ENCODE peak calls at places on chromosomes 3 and 15, in four cellular contexts. One of them, this sample, is unnamed.

GRCh38 chr3:41265823-41266273 is 66.5 kb downstream of the CTNNB1 start:
- DNase-seq in WTC11: no peak
- DNase-seq in HepG2: peak
- DNase-seq in K562: no peak
- DNase-seq in this sample: no peak

GRCh38 chr3:178131801-178132200 is 404.4 kb upstream of the KCNMB2 start:
- DNase-seq in WTC11: no peak
- DNase-seq in HepG2: no peak
- DNase-seq in K562: no peak
- DNase-seq in this sample: no peak

GRCh38 chr3:157465741-157466140 is 29.1 kb downstream of the PTX3 start:
- DNase-seq in WTC11: no peak
- DNase-seq in HepG2: no peak
- DNase-seq in K562: no peak
- DNase-seq in this sample: no peak

GRCh38 chr3:38084019-38084968 is 45.3 kb downstream of the DLEC1 start:
- DNase-seq in WTC11: no peak
- DNase-seq in HepG2: peak
- DNase-seq in K562: peak
- DNase-seq in this sample: peak

GRCh38 chr3:49519916-49520385 is 34.3 kb upstream of the BSN start:
- DNase-seq in WTC11: no peak
- DNase-seq in HepG2: no peak
- DNase-seq in K562: no peak
- DNase-seq in this sample: no peak

GRCh38 chr3:177944228-177944661 is 592.0 kb upstream of the KCNMB2 start:
- DNase-seq in WTC11: no peak
- DNase-seq in HepG2: no peak
- DNase-seq in K562: no peak
- DNase-seq in this sample: no peak

GRCh38 chr3:185932213-185932612 is 5.6 kb downstream of the TRA2B start:
- DNase-seq in WTC11: no peak
- DNase-seq in HepG2: no peak
- DNase-seq in K562: no peak
- DNase-seq in this sample: no peak

GRCh38 chr15:88744548-88745020 is 58.7 kb upstream of the ACAN start:
- DNase-seq in WTC11: no peak
- DNase-seq in HepG2: no peak
- DNase-seq in K562: no peak
- DNase-seq in this sample: no peak

GRCh38 chr3:12891985-12892839 is 50.8 kb upstream of the RPL32 start:
- DNase-seq in WTC11: peak
- DNase-seq in HepG2: peak
- DNase-seq in K562: peak
- DNase-seq in this sample: peak

GRCh38 chr3:8713901-8714759 is 19.5 kb upstream of the CAV3 start:
- DNase-seq in WTC11: peak
- DNase-seq in HepG2: peak
- DNase-seq in K562: peak
- DNase-seq in this sample: peak

GRCh38 chr3:5822843-5823242 is 635.3 kb downstream of the EDEM1 start:
- DNase-seq in WTC11: no peak
- DNase-seq in HepG2: no peak
- DNase-seq in K562: no peak
- DNase-seq in this sample: no peak

GRCh38 chr3:66860771-66861170 is 137.3 kb upstream of the KBTBD8 start:
- DNase-seq in WTC11: no peak
- DNase-seq in HepG2: no peak
- DNase-seq in K562: no peak
- DNase-seq in this sample: no peak

GRCh38 chr3:117756580-117756979 is 1047.0 kb downstream of the TUSC7 start:
- DNase-seq in WTC11: no peak
- DNase-seq in HepG2: no peak
- DNase-seq in K562: no peak
- DNase-seq in this sample: no peak

GRCh38 chr3:41213563-41213962 is 14.3 kb downstream of the CTNNB1 start:
- DNase-seq in WTC11: no peak
- DNase-seq in HepG2: no peak
- DNase-seq in K562: no peak
- DNase-seq in this sample: no peak

GRCh38 chr3:140931-141330 is 55.6 kb upstream of the CHL1 start:
- DNase-seq in WTC11: no peak
- DNase-seq in HepG2: no peak
- DNase-seq in K562: no peak
- DNase-seq in this sample: no peak

GRCh38 chr3:44729384-44729910 is at the start of gene ZNF501:
- DNase-seq in WTC11: peak
- DNase-seq in HepG2: peak
- DNase-seq in K562: peak
- DNase-seq in this sample: peak

GRCh38 chr15:67109141-67110034 is 44.0 kb downstream of the SMAD3 start:
- DNase-seq in WTC11: no peak
- DNase-seq in HepG2: peak
- DNase-seq in K562: no peak
- DNase-seq in this sample: no peak

GRCh38 chr3:71453319-71453718 is 130.2 kb downstream of the FOXP1 start:
- DNase-seq in WTC11: no peak
- DNase-seq in HepG2: peak
- DNase-seq in K562: no peak
- DNase-seq in this sample: no peak

GRCh38 chr3:11545186-11545851 is 98.4 kb downstream of the VGLL4 start:
- DNase-seq in WTC11: no peak
- DNase-seq in HepG2: no peak
- DNase-seq in K562: no peak
- DNase-seq in this sample: no peak

GRCh38 chr3:89606151-89606550 is 498.7 kb downstream of the EPHA3 start:
- DNase-seq in WTC11: no peak
- DNase-seq in HepG2: peak
- DNase-seq in K562: no peak
- DNase-seq in this sample: no peak

GRCh38 chr3:50203113-50203852 is 1.8 kb upstream of the SLC38A3 start:
- DNase-seq in WTC11: no peak
- DNase-seq in HepG2: peak
- DNase-seq in K562: no peak
- DNase-seq in this sample: no peak

GRCh38 chr15:41291065-41291631 is 41.2 kb downstream of the OIP5 start:
- DNase-seq in WTC11: no peak
- DNase-seq in HepG2: no peak
- DNase-seq in K562: no peak
- DNase-seq in this sample: no peak

GRCh38 chr15:78979456-78980320 is 34.8 kb upstream of the CTSH start:
- DNase-seq in WTC11: peak
- DNase-seq in HepG2: peak
- DNase-seq in K562: peak
- DNase-seq in this sample: peak

GRCh38 chr15:99449514-99449913 is 116.3 kb upstream of the MEF2A start:
- DNase-seq in WTC11: no peak
- DNase-seq in HepG2: no peak
- DNase-seq in K562: no peak
- DNase-seq in this sample: no peak

GRCh38 chr15:69750253-69750652 is 297.6 kb downstream of the RPLP1 start:
- DNase-seq in WTC11: no peak
- DNase-seq in HepG2: no peak
- DNase-seq in K562: no peak
- DNase-seq in this sample: no peak

GRCh38 chr3:177604181-177604580 is 406.9 kb upstream of the TBL1XR1 start:
- DNase-seq in WTC11: no peak
- DNase-seq in HepG2: no peak
- DNase-seq in K562: no peak
- DNase-seq in this sample: no peak

GRCh38 chr3:9125278-9125951 is 124.0 kb downstream of the SRGAP3 start:
- DNase-seq in WTC11: no peak
- DNase-seq in HepG2: no peak
- DNase-seq in K562: no peak
- DNase-seq in this sample: no peak

GRCh38 chr3:170368921-170369320 is 11.4 kb downstream of the SKIL start:
- DNase-seq in WTC11: no peak
- DNase-seq in HepG2: no peak
- DNase-seq in K562: no peak
- DNase-seq in this sample: no peak

GRCh38 chr3:61668317-61668864 is 107.0 kb downstream of the PTPRG start:
- DNase-seq in WTC11: no peak
- DNase-seq in HepG2: no peak
- DNase-seq in K562: no peak
- DNase-seq in this sample: no peak

GRCh38 chr15:69388259-69388658 is 25.9 kb upstream of the KIF23 start:
- DNase-seq in WTC11: no peak
- DNase-seq in HepG2: no peak
- DNase-seq in K562: no peak
- DNase-seq in this sample: no peak

GRCh38 chr3:100743535-100743934 is 34.2 kb downstream of the TFG start:
- DNase-seq in WTC11: no peak
- DNase-seq in HepG2: no peak
- DNase-seq in K562: no peak
- DNase-seq in this sample: no peak

GRCh38 chr3:189459231-189459630 is 172.0 kb upstream of the TP63 start:
- DNase-seq in WTC11: no peak
- DNase-seq in HepG2: no peak
- DNase-seq in K562: no peak
- DNase-seq in this sample: no peak

GRCh38 chr15:33903661-33904060 is 64.6 kb upstream of the CHRM5 start:
- DNase-seq in WTC11: no peak
- DNase-seq in HepG2: no peak
- DNase-seq in K562: no peak
- DNase-seq in this sample: no peak

GRCh38 chr15:59867436-59867835 is 136.7 kb upstream of the FOXB1 start:
- DNase-seq in WTC11: no peak
- DNase-seq in HepG2: no peak
- DNase-seq in K562: no peak
- DNase-seq in this sample: no peak

GRCh38 chr15:90592144-90592887 is 62.6 kb downstream of the CRTC3 start:
- DNase-seq in WTC11: no peak
- DNase-seq in HepG2: peak
- DNase-seq in K562: no peak
- DNase-seq in this sample: no peak

DNA sequence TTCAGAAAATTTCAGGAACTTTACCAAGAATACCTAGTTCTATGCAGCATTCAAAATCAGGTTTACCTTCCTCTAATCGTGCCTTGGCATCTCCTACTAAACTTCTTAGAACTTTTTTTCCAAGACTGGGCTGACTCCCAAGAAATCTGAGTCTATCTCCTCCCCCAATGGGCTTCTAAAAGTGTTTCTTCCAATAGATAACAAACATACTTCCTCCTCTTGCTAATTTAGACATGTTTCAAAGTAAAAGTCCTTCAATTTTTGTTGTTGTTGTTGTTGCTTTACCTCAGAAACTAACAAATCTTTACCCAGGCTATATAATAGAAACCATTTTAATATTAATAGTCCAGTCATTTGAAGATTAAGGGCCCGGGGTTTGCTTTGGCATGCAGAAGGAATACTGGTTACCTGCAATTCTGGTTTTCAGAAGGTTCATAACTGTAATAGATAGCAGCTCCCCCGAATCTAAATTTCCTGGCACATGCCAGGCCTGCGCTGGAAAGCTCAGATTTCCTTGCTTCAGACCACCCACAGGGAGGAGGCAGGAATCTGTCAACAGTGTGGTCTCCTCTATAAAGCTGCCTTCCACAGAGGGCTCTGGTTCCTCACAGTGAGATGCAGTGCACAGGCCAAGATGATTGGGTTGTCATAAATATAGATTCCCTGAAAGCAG is 188.7 kb downstream of the THRB start:
- DNase-seq in WTC11: peak
- DNase-seq in HepG2: no peak
- DNase-seq in K562: peak
- DNase-seq in this sample: peak
- TF ChIP-seq ELF4 in WTC11: no peak
- TF ChIP-seq ELF4 in HepG2: no peak
- TF ChIP-seq ELF4 in K562: no peak
- TF ChIP-seq ELF4 in this sample: no peak

DNA sequence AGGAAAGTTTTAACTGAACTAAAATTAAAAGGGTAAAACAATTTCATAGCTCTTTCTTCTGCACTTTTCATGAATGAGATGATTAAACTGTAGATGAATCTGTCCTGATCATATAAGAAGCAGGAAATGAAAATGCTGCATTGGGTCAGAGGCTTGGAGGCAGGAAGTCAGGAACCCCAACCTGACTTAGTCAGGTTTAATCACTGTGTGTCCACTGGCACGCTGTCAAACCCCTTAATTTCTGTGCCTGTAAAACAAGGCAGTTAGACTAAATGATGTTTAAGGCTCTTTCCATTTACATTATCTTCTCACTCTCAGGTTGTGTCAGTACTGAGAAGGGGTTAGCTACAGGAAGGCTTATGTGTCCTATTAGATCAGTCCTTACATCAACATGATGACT is 193.3 kb upstream of the TTC14 start:
- DNase-seq in WTC11: no peak
- DNase-seq in HepG2: no peak
- DNase-seq in K562: no peak
- DNase-seq in this sample: no peak
- TF ChIP-seq ELF4 in WTC11: no peak
- TF ChIP-seq ELF4 in HepG2: no peak
- TF ChIP-seq ELF4 in K562: no peak
- TF ChIP-seq ELF4 in this sample: no peak

GRCh38 chr15:85099195-85099803 is 117.6 kb downstream of the PDE8A start:
- DNase-seq in WTC11: no peak
- DNase-seq in HepG2: no peak
- DNase-seq in K562: no peak
- DNase-seq in this sample: no peak
- TF ChIP-seq ELF4 in WTC11: no peak
- TF ChIP-seq ELF4 in HepG2: no peak
- TF ChIP-seq ELF4 in K562: no peak
- TF ChIP-seq ELF4 in this sample: no peak

GRCh38 chr15:39852237-39852636 is 67.8 kb downstream of the GPR176 start:
- DNase-seq in WTC11: no peak
- DNase-seq in HepG2: no peak
- DNase-seq in K562: no peak
- DNase-seq in this sample: no peak
- TF ChIP-seq ELF4 in WTC11: no peak
- TF ChIP-seq ELF4 in HepG2: no peak
- TF ChIP-seq ELF4 in K562: no peak
- TF ChIP-seq ELF4 in this sample: no peak